ENCODE peak calls at places on chromosomes 4 and X, in eight cellular contexts. S is MM.1S; G is AG20443; C is stimulated activated CD4-positive, alpha-beta T cell treated with anti-CD3 and anti-CD28 coated beads, Interleukin-12 subunit alpha, Interleukin-12 subunit beta, amount 100 ng/mL, for 24 hours; U is DMS79 treated with DMSO at 0.1 percent for 48 hours; F is GM10248; J is hippocampal formation; Y is cerebellum. L is an unnamed sample.
A peak's percentile ranks its signal among the peaks of the same experiment; 100 is the strongest.

GRCh38 chr4:176302283-176303275 is 17.2 kb upstream of the SPCS3 start:
- DNase-seq in S (no peak), G (peak; percentile 64), C (no peak), U (no peak), F (no peak), J (no peak), Y (no peak), L (no peak)

GRCh38 chrX:3651272-3651671 is 62.2 kb downstream of the PRKX start:
- DNase-seq in S (peak; percentile 7), G (peak; percentile 20), C (no peak), U (no peak), F (peak; percentile 17), J (no peak), Y (peak; percentile 10), L (no peak)

GRCh38 chr4:38097818-38098217 is 137.6 kb downstream of the PTTG2 start:
- DNase-seq in S (no peak), G (no peak), C (no peak), U (no peak), F (no peak), J (no peak), Y (no peak), L (no peak)

GRCh38 chr4:84499065-84499982 is at the start of gene NKX6-1:
- DNase-seq in S (no peak), G (peak; percentile 86), C (no peak), U (peak; percentile 48), F (no peak), J (no peak), Y (peak; percentile 26), L (peak; percentile 70)

GRCh38 chrX:72094894-72095293 is 36.8 kb downstream of the RTL5 start:
- DNase-seq in S (peak; percentile 73), G (no peak), C (no peak), U (peak; percentile 61), F (peak; percentile 38), J (no peak), Y (no peak), L (no peak)

GRCh38 chr4:55124337-55125076 is 888 bp downstream of the KDR start:
- DNase-seq in S (no peak), G (peak; percentile 14), C (no peak), U (no peak), F (no peak), J (no peak), Y (no peak), L (no peak)

GRCh38 chrX:134592303-134592702 is 66.0 kb downstream of the PLAC1 start:
- DNase-seq in S (no peak), G (no peak), C (no peak), U (no peak), F (no peak), J (no peak), Y (no peak), L (no peak)

GRCh38 chrX:20437678-20438077 is 171.0 kb upstream of the RPS6KA3 start:
- DNase-seq in S (peak; percentile 57), G (no peak), C (no peak), U (no peak), F (no peak), J (no peak), Y (no peak), L (no peak)

GRCh38 chrX:150202641-150203248 is 160.4 kb upstream of the MAMLD1 start:
- DNase-seq in S (no peak), G (peak; percentile 50), C (no peak), U (no peak), F (no peak), J (no peak), Y (no peak), L (no peak)

GRCh38 chr4:73723945-73724344 is 16.4 kb upstream of the CXCL8 start:
- DNase-seq in S (no peak), G (no peak), C (no peak), U (no peak), F (no peak), J (no peak), Y (no peak), L (no peak)

GRCh38 chr4:86218721-86219481 is 141.0 kb downstream of the MAPK10 start:
- DNase-seq in S (no peak), G (no peak), C (no peak), U (no peak), F (no peak), J (no peak), Y (no peak), L (no peak)

GRCh38 chr4:3630136-3630933 is 98.1 kb upstream of the LRPAP1 start:
- DNase-seq in S (no peak), G (no peak), C (no peak), U (no peak), F (no peak), J (no peak), Y (no peak), L (no peak)

GRCh38 chr4:9947168-9948062 is 73.9 kb downstream of the SLC2A9 start:
- DNase-seq in S (no peak), G (no peak), C (no peak), U (no peak), F (no peak), J (no peak), Y (no peak), L (no peak)

GRCh38 chr4:154622598-154622997 is 10.1 kb upstream of the FGG start:
- DNase-seq in S (peak; percentile 62), G (peak; percentile 48), C (no peak), U (no peak), F (peak; percentile 52), J (no peak), Y (peak; percentile 17), L (no peak)

GRCh38 chrX:10021461-10022272 is 54.5 kb downstream of the CLDN34 start:
- DNase-seq in S (no peak), G (no peak), C (no peak), U (no peak), F (no peak), J (no peak), Y (no peak), L (no peak)

L was measured in substantia nigra.